ENCODE peak calls at places on chromosomes 16 and 17, in ten cellular contexts. D is GM12865; W is stimulated activated CD8-positive, alpha-beta memory T cell treated with anti-CD3 and anti-CD28 coated beads, Interleukin-12 subunit alpha, Interleukin-12 subunit beta, amount 100 ng/mL, for 4 hours; A is stimulated activated CD4-positive, alpha-beta T cell treated with anti-CD3 and anti-CD28 coated beads, Interleukin-12 subunit alpha, Interleukin-12 subunit beta, amount 100 ng/mL, for 48 hours; C is activated T-cell treated with anti-CD3 and anti-CD28 coated beads, Interleukin-2, amount 50 U/mL, for 72 hours; P is NCI-H748 treated with DMSO at 0.1 percent for 48 hours; E is activated CD4-positive, alpha-beta T cell treated with anti-CD3 and anti-CD28 coated beads, Interleukin-2, amount 50 U/mL, for 4 hours; S is CD14-positive monocyte; Z is GM23248; U is putamen. N is an unnamed sample.

GRCh38 chr17:30495586-30495985 is 18.4 kb downstream of the GOSR1 start:
- DNase-seq in D (no peak), W (no peak), A (no peak), C (no peak), P (no peak), E (no peak), S (no peak), Z (peak; percentile 8), U (no peak), N (no peak)

GRCh38 chr17:48954300-48954755 is 9.7 kb upstream of the SNF8 start:
- DNase-seq in D (peak; percentile 39), W (no peak), A (no peak), C (no peak), P (peak; percentile 56), E (no peak), S (no peak), Z (peak; percentile 69), U (no peak), N (no peak)

GRCh38 chr17:40311575-40311974 is 2.6 kb downstream of the RARA start:
- DNase-seq in D (no peak), W (no peak), A (no peak), C (no peak), P (no peak), E (no peak), S (no peak), Z (peak; percentile 70), U (no peak), N (no peak)

GRCh38 chr17:16085066-16085699 is 85.6 kb downstream of the TTC19 start:
- DNase-seq in D (no peak), W (no peak), A (no peak), C (no peak), P (no peak), E (no peak), S (no peak), Z (peak; percentile 71), U (no peak), N (no peak)

GRCh38 chr17:74296548-74296936 is 22.5 kb downstream of the DNAI2 start:
- DNase-seq in D (peak; percentile 74), W (no peak), A (no peak), C (no peak), P (no peak), E (peak; percentile 21), S (no peak), Z (peak; percentile 62), U (peak; percentile 84), N (peak; percentile 19)

GRCh38 chr17:19709841-19710240 is 6.5 kb downstream of the SLC47A2 start:
- DNase-seq in D (no peak), W (no peak), A (no peak), C (no peak), P (no peak), E (no peak), S (no peak), Z (no peak), U (no peak), N (no peak)

GRCh38 chr16:19139436-19140091 is 25.8 kb downstream of the ITPRIPL2 start:
- DNase-seq in D (no peak), W (no peak), A (no peak), C (no peak), P (no peak), E (no peak), S (no peak), Z (no peak), U (no peak), N (no peak)

GRCh38 chr17:65160507-65160906 is 23.3 kb downstream of the RGS9 start:
- DNase-seq in D (no peak), W (no peak), A (no peak), C (no peak), P (no peak), E (no peak), S (no peak), Z (no peak), U (no peak), N (no peak)

GRCh38 chr16:9077001-9077809 is 14.2 kb upstream of the HAPSTR1 start:
- DNase-seq in D (no peak), W (no peak), A (peak; percentile 35), C (peak; percentile 50), P (no peak), E (no peak), S (no peak), Z (peak; percentile 88), U (no peak), N (no peak)

GRCh38 chr17:67751101-67752074 is 33.7 kb downstream of the NOL11 start:
- DNase-seq in D (no peak), W (no peak), A (no peak), C (no peak), P (no peak), E (no peak), S (no peak), Z (no peak), U (no peak), N (no peak)

GRCh38 chr16:13919330-13919682 is 648 bp upstream of the ERCC4 start:
- DNase-seq in D (peak; percentile 40), W (no peak), A (no peak), C (peak; percentile 12), P (peak; percentile 63), E (no peak), S (no peak), Z (peak; percentile 70), U (no peak), N (peak; percentile 66)

GRCh38 chr16:55046513-55046912 is 115.8 kb downstream of the IRX5 start:
- DNase-seq in D (no peak), W (no peak), A (no peak), C (no peak), P (no peak), E (no peak), S (no peak), Z (no peak), U (no peak), N (no peak)

GRCh38 chr16:73015612-73016487 is 32.1 kb downstream of the ZFHX3 start:
- DNase-seq in D (peak; percentile 58), W (no peak), A (no peak), C (no peak), P (no peak), E (no peak), S (no peak), Z (no peak), U (no peak), N (no peak)

GRCh38 chr17:40451420-40451819 is 8.2 kb downstream of the IGFBP4 start:
- DNase-seq in D (no peak), W (no peak), A (no peak), C (no peak), P (no peak), E (no peak), S (no peak), Z (peak; percentile 94), U (no peak), N (no peak)

GRCh38 chr16:53545433-53545832 is 42.4 kb upstream of the AKTIP start:
- DNase-seq in D (no peak), W (no peak), A (no peak), C (peak; percentile 24), P (no peak), E (peak; percentile 25), S (no peak), Z (no peak), U (no peak), N (no peak)

GRCh38 chr17:82836823-82837357 is 2.9 kb downstream of the ZNF750 start:
- DNase-seq in D (no peak), W (no peak), A (no peak), C (no peak), P (peak; percentile 44), E (no peak), S (no peak), Z (peak; percentile 17), U (no peak), N (peak; percentile 7)

GRCh38 chr16:19219836-19220235 is 51.8 kb downstream of the SYT17 start:
- DNase-seq in D (no peak), W (no peak), A (no peak), C (no peak), P (no peak), E (no peak), S (no peak), Z (no peak), U (no peak), N (no peak)

N was measured in NCI-H526 treated with DMSO at 0.1 percent for 48 hours.